ENCODE peak calls at places on chromosomes 2 and 18, in seven cellular contexts. F, Q, E, O, Z, T and D are unnamed samples.

GRCh38 chr2:103616891-103617290 is 855.1 kb downstream of the TMEM182 start:
- DNase-seq in Z (no peak), E (no peak), Q (no peak), F (no peak), O (no peak), T (no peak), D (no peak)

GRCh38 chr2:99771691-99772333 is 282.0 kb upstream of the REV1 start:
- DNase-seq in T (no peak), Z (no peak), E (peak), F (no peak), O (no peak), Q (no peak), D (no peak)

GRCh38 chr2:157898591-157898996 is 22.5 kb upstream of the ACVR1 start:
- DNase-seq in Z (no peak), T (peak), O (no peak), E (no peak), F (peak), Q (no peak), D (peak)

GRCh38 chr2:117716505-117716904 is 98.0 kb upstream of the DDX18 start:
- DNase-seq in T (no peak), E (no peak), F (no peak), O (no peak), Z (no peak), Q (no peak), D (no peak)

GRCh38 chr2:7089898-7090510 is 172.8 kb downstream of the RNF144A start:
- DNase-seq in O (no peak), T (no peak), Z (no peak), Q (no peak), F (no peak), E (no peak), D (no peak)

GRCh38 chr18:11005528-11005927 is 143.8 kb downstream of the PIEZO2 start:
- DNase-seq in Q (no peak), E (no peak), O (no peak), T (no peak), Z (no peak), F (peak), D (peak)

GRCh38 chr2:216352653-216353270 is 19.5 kb downstream of the MARCHF4 start:
- DNase-seq in F (no peak), O (no peak), E (no peak), T (no peak), Q (no peak), Z (peak), D (no peak)

GRCh38 chr18:9722691-9723090 is 14.6 kb downstream of the RAB31 start:
- DNase-seq in Q (peak), E (no peak), O (no peak), Z (no peak), T (no peak), F (no peak), D (no peak)

GRCh38 chr2:193141-193552 is 70.7 kb downstream of the SH3YL1 start:
- DNase-seq in T (peak), O (peak), Q (no peak), E (peak), F (no peak), Z (peak), D (peak)

GRCh38 chr2:149388120-149388816 is 57.9 kb downstream of the LYPD6 start:
- DNase-seq in F (no peak), T (no peak), O (no peak), Z (no peak), Q (no peak), E (no peak), D (no peak)

GRCh38 chr2:29114841-29115609 is at the start of gene CLIP4:
- DNase-seq in Q (no peak), E (peak), Z (peak), O (peak), F (peak), T (no peak), D (no peak)

GRCh38 chr2:218780026-218780425 is 1.9 kb upstream of the CYP27A1 start:
- DNase-seq in O (no peak), Q (no peak), T (no peak), Z (no peak), E (no peak), F (no peak), D (no peak)

GRCh38 chr2:29223851-29224692 is 108.9 kb downstream of the CLIP4 start:
- DNase-seq in Z (no peak), F (peak), E (peak), Q (no peak), O (no peak), T (peak), D (peak)

GRCh38 chr2:26801796-26802195 is 15.9 kb downstream of the CENPA start:
- DNase-seq in T (no peak), O (no peak), F (no peak), Q (no peak), Z (no peak), E (no peak), D (no peak)

GRCh38 chr2:153222231-153223165 is 256.1 kb downstream of the RPRM start:
- DNase-seq in T (no peak), F (no peak), Q (no peak), E (no peak), O (no peak), Z (no peak), D (no peak)

GRCh38 chr2:213067888-213068287 is 83.5 kb downstream of the IKZF2 start:
- DNase-seq in T (no peak), E (no peak), O (no peak), Z (no peak), F (no peak), Q (no peak), D (no peak)